ENCODE peak calls at places on chromosome 5, in four cellular contexts. G, I, D and O are unnamed samples.

GRCh38 chr5:149062371-149063016 is 368 bp downstream of the SH3TC2 start:
- DNase-seq in D (no peak), I (no peak), G (no peak), O (no peak)

GRCh38 chr5:72187388-72188070 is 80.3 kb downstream of the MAP1B start:
- DNase-seq in I (no peak), D (no peak), G (no peak), O (no peak)

GRCh38 chr5:179765400-179765799 is 28.4 kb upstream of the LTC4S start:
- DNase-seq in D (no peak), I (no peak), G (peak; percentile 8), O (no peak)

GRCh38 chr5:60205071-60205470 is 311.5 kb upstream of the PDE4D start:
- DNase-seq in I (no peak), D (no peak), G (no peak), O (no peak)

GRCh38 chr5:97162045-97162444 is 19.6 kb upstream of the LIX1 start:
- DNase-seq in D (no peak), G (peak; percentile 45), I (peak; percentile 24), O (no peak)

GRCh38 chr5:147359551-147359950 is 124.7 kb downstream of the STK32A start:
- DNase-seq in I (no peak), G (no peak), D (no peak), O (no peak)

GRCh38 chr5:1652873-1653707 is 129.3 kb upstream of the LPCAT1 start:
- DNase-seq in I (no peak), G (no peak), D (peak; percentile 63), O (no peak)

GRCh38 chr5:111676496-111676895 is 80.5 kb downstream of the NREP start:
- DNase-seq in G (no peak), I (no peak), D (no peak), O (no peak)

GRCh38 chr5:150132740-150133139 is 22.9 kb downstream of the PDGFRB start:
- DNase-seq in D (no peak), G (no peak), I (no peak), O (no peak)

GRCh38 chr5:167743685-167744084 is 547.8 kb upstream of the WWC1 start:
- DNase-seq in G (no peak), D (no peak), I (no peak), O (no peak)

GRCh38 chr5:144011348-144011861 is 159.1 kb downstream of the YIPF5 start:
- DNase-seq in D (no peak), G (no peak), I (no peak), O (no peak)

GRCh38 chr5:105506692-105507277 is 1944.2 kb upstream of the NUDT12 start:
- DNase-seq in G (no peak), D (no peak), I (no peak), O (no peak)